ENCODE peak calls at places on chromosome 21, in seven cellular contexts. G is heart right ventricle; Z is CD8-positive, alpha-beta memory T cell; K is aorta; D is trophoblast cell; F is effector memory CD4-positive, alpha-beta T cell; R is ovary. N is an unnamed sample. For H3K9me3 and H3K4me1, the result is how much of the 10 kb centered on the place peaks cover.

GRCh38 chr21:46667191-46667734 is 31.8 kb downstream of the PRMT2 start:
- DNase-seq in K (no peak), R (no peak), F (no peak), Z (peak), G (no peak), D (no peak), N (no peak)

GRCh38 chr21:27149034-27149433 is 182.1 kb upstream of the ADAMTS5 start:
- DNase-seq in F (no peak), D (no peak), R (no peak), G (no peak), K (no peak), Z (no peak), N (no peak)

GRCh38 chr21:34967509-34968289 is 81.4 kb downstream of the RUNX1 start:
- DNase-seq in R (no peak), Z (no peak), G (no peak), K (no peak), F (peak), D (peak), N (no peak)

GRCh38 chr21:43812957-43813730 is 23.8 kb downstream of the RRP1 start:
- DNase-seq in Z (no peak), K (no peak), F (no peak), D (no peak), G (no peak), R (no peak), N (no peak)

GRCh38 chr21:44035244-44035643 is 23.1 kb downstream of the TRAPPC10 start:
- DNase-seq in G (no peak), Z (no peak), D (no peak), K (peak), F (no peak), R (no peak), N (no peak)

GRCh38 chr21:41948404-41948895 is 5.4 kb downstream of the C2CD2 start:
- DNase-seq in R (no peak), F (no peak), D (no peak), Z (no peak), K (no peak), G (no peak), N (no peak)

GRCh38 chr21:41668686-41669532 is 97.9 kb downstream of the RIPK4 start:
- DNase-seq in R (no peak), Z (no peak), G (no peak), K (no peak), D (no peak), F (no peak), N (peak)

GRCh38 chr21:32576011-32576410 is 9.3 kb downstream of the TCP10L start:
- DNase-seq in R (no peak), G (no peak), F (no peak), K (no peak), D (no peak), Z (no peak), N (no peak)

GRCh38 chr21:20617130-20617529 is 381.1 kb upstream of the NCAM2 start:
- DNase-seq in F (no peak), D (no peak), R (no peak), K (no peak), Z (no peak), G (no peak), N (no peak)

GRCh38 chr21:34202553-34203332 is 129.4 kb downstream of the MRPS6 start:
- DNase-seq in G (no peak), K (peak), F (no peak), Z (no peak), D (peak), R (no peak), N (peak)

GRCh38 chr21:42039470-42039901 is 29.3 kb upstream of the ZBTB21 start:
- DNase-seq in Z (no peak), R (peak), G (no peak), D (no peak), K (no peak), F (no peak), N (peak)

GRCh38 chr21:45405819-45406762 is 1.1 kb downstream of the COL18A1 start:
- DNase-seq in Z (no peak), R (no peak), G (no peak), F (no peak), D (no peak), K (peak), N (peak)

GRCh38 chr21:41186763-41187536 is 19.0 kb downstream of the BACE2 start:
- DNase-seq in Z (no peak), F (no peak), R (no peak), D (peak), G (no peak), K (no peak), N (no peak)

GRCh38 chr21:20822559-20823133 is 175.6 kb upstream of the NCAM2 start:
- DNase-seq in G (no peak), D (no peak), Z (no peak), K (no peak), R (no peak), F (no peak), N (no peak)

GRCh38 chr21:29382029-29382654 is 83.4 kb downstream of the BACH1 start:
- DNase-seq in F (no peak), D (peak), Z (no peak), G (no peak), K (no peak), R (no peak), N (no peak)

GRCh38 chr21:14759285-14759684 is 213.2 kb upstream of the SAMSN1 start:
- DNase-seq in G (no peak), R (no peak), Z (no peak), F (no peak), K (no peak), D (no peak), N (no peak)
- H3K27ac ChIP-seq in G (no peak), R (no peak), Z (no peak), F (no peak), K (no peak), D (no peak), N (no peak)

GRCh38 chr21:30714946-30715345 is 3.6 kb downstream of the KRTAP21-3 start:
- DNase-seq in Z (no peak), D (no peak), R (no peak), G (no peak), F (no peak), K (no peak), N (no peak)

GRCh38 chr21:30718239-30718909 is at the start of gene KRTAP21-3:
- DNase-seq in G (no peak), K (no peak), Z (no peak), D (no peak), F (no peak), R (no peak), N (no peak)

GRCh38 chr21:30717105-30717504 is 1.5 kb downstream of the KRTAP21-3 start:
- DNase-seq in D (no peak), K (no peak), G (no peak), Z (no peak), R (no peak), F (no peak), N (no peak)

GRCh38 chr21:30714436-30714835 is 4.1 kb downstream of the KRTAP21-3 start:
- DNase-seq in K (no peak), D (no peak), F (no peak), G (no peak), R (no peak), Z (no peak), N (no peak)

GRCh38 chr21:30719401-30719800 is 824 bp upstream of the KRTAP21-3 start:
- DNase-seq in D (no peak), R (no peak), G (no peak), Z (no peak), K (no peak), F (no peak), N (no peak)
- H3K9me3 ChIP-seq in D (under half), R (under half), G (under half), Z (under half), K (under half), F (under half), N (under half)

DNA sequence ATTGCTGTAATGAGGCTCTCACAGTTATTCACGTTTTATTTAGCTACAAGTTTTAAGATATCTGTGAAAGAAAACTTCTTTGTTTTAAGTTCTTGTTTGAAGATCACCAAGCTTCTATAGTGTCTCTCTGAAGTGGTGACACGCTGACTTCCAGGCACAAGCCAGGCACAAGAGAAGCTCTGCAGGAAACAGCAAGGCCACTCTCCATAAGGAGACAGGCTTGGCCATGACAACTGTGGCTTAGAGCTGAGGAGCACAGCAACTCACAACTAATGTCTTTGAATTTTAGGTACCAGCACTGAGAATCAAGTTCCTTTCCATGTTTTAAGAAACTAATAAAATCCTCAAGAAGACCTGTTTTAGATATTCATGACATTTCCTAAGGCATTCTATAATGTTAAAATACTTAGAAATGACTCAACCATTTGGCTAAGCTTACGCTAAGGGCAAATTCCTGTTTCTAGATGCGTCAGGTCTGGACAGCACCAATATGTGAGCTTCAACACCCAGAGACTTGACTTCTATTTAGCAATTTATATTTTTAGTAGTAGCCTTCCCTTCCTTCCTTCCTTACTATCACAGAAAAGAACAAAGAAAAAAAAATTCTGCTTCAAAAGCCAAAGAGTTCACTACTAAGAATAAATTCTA is 40.2 kb downstream of the APP start:
- DNase-seq in Z (no peak), F (no peak), R (no peak), K (no peak), G (no peak), D (peak), N (no peak)
- H3K4me1 ChIP-seq in Z (under half), F (under half), R (under half), K (under half), G (under half), D (under half), N (under half)

GRCh38 chr21:37855568-37856391 is 60.5 kb downstream of the KCNJ6 start:
- DNase-seq in F (no peak), D (no peak), G (no peak), K (no peak), R (no peak), Z (no peak), N (no peak)
- H3K27ac ChIP-seq in F (no peak), D (no peak), G (no peak), K (no peak), R (no peak), Z (no peak), N (no peak)